ENCODE peak calls at places on chromosomes 4 and X, in ten cellular contexts. One of them, this sample, is unnamed.

GRCh38 chr4:175511861-175512260 is 300.2 kb downstream of the GPM6A start:
- DNase-seq in central memory CD8-positive, alpha-beta T cell: no peak
- DNase-seq in cardiac fibroblast: no peak
- DNase-seq in brain microvascular endothelial cell: no peak
- DNase-seq in small intestine: no peak
- DNase-seq in nephron progenitor cell: no peak
- DNase-seq in stimulated activated CD4-positive, alpha-beta T cell treated with anti-CD3 and anti-CD28 coated beads, Interleukin-12 subunit alpha, Interleukin-12 subunit beta, amount 100 ng/mL, for 4 hours: no peak
- DNase-seq in GM23248: peak
- DNase-seq in AG10803: peak
- DNase-seq in ureter: no peak
- DNase-seq in this sample: no peak

GRCh38 chrX:107704181-107704580 is 71.4 kb downstream of the TSC22D3 start:
- DNase-seq in brain microvascular endothelial cell: no peak
- DNase-seq in AG10803: no peak
- DNase-seq in stimulated activated CD4-positive, alpha-beta T cell treated with anti-CD3 and anti-CD28 coated beads, Interleukin-12 subunit alpha, Interleukin-12 subunit beta, amount 100 ng/mL, for 4 hours: no peak
- DNase-seq in ureter: no peak
- DNase-seq in nephron progenitor cell: no peak
- DNase-seq in GM23248: no peak
- DNase-seq in small intestine: peak
- DNase-seq in cardiac fibroblast: no peak
- DNase-seq in central memory CD8-positive, alpha-beta T cell: no peak
- DNase-seq in this sample: no peak

GRCh38 chr4:40309250-40309774 is 25.8 kb upstream of the CHRNA9 start:
- DNase-seq in AG10803: peak
- DNase-seq in GM23248: peak
- DNase-seq in central memory CD8-positive, alpha-beta T cell: peak
- DNase-seq in ureter: peak
- DNase-seq in nephron progenitor cell: peak
- DNase-seq in cardiac fibroblast: peak
- DNase-seq in brain microvascular endothelial cell: peak
- DNase-seq in stimulated activated CD4-positive, alpha-beta T cell treated with anti-CD3 and anti-CD28 coated beads, Interleukin-12 subunit alpha, Interleukin-12 subunit beta, amount 100 ng/mL, for 4 hours: peak
- DNase-seq in small intestine: peak
- DNase-seq in this sample: peak

GRCh38 chrX:46666831-46667230 is 92.1 kb downstream of the SLC9A7 start:
- DNase-seq in small intestine: no peak
- DNase-seq in ureter: no peak
- DNase-seq in GM23248: peak
- DNase-seq in nephron progenitor cell: no peak
- DNase-seq in cardiac fibroblast: no peak
- DNase-seq in stimulated activated CD4-positive, alpha-beta T cell treated with anti-CD3 and anti-CD28 coated beads, Interleukin-12 subunit alpha, Interleukin-12 subunit beta, amount 100 ng/mL, for 4 hours: no peak
- DNase-seq in AG10803: peak
- DNase-seq in central memory CD8-positive, alpha-beta T cell: no peak
- DNase-seq in brain microvascular endothelial cell: no peak
- DNase-seq in this sample: no peak

GRCh38 chrX:57266871-57267270 is 19.6 kb upstream of the FAAH2 start:
- DNase-seq in stimulated activated CD4-positive, alpha-beta T cell treated with anti-CD3 and anti-CD28 coated beads, Interleukin-12 subunit alpha, Interleukin-12 subunit beta, amount 100 ng/mL, for 4 hours: no peak
- DNase-seq in GM23248: no peak
- DNase-seq in central memory CD8-positive, alpha-beta T cell: no peak
- DNase-seq in AG10803: no peak
- DNase-seq in small intestine: no peak
- DNase-seq in nephron progenitor cell: no peak
- DNase-seq in brain microvascular endothelial cell: no peak
- DNase-seq in cardiac fibroblast: no peak
- DNase-seq in ureter: no peak
- DNase-seq in this sample: no peak

GRCh38 chr4:56129431-56129861 is 180.7 kb downstream of the CEP135 start:
- DNase-seq in central memory CD8-positive, alpha-beta T cell: no peak
- DNase-seq in ureter: no peak
- DNase-seq in AG10803: no peak
- DNase-seq in small intestine: peak
- DNase-seq in stimulated activated CD4-positive, alpha-beta T cell treated with anti-CD3 and anti-CD28 coated beads, Interleukin-12 subunit alpha, Interleukin-12 subunit beta, amount 100 ng/mL, for 4 hours: peak
- DNase-seq in nephron progenitor cell: no peak
- DNase-seq in GM23248: no peak
- DNase-seq in cardiac fibroblast: peak
- DNase-seq in brain microvascular endothelial cell: no peak
- DNase-seq in this sample: no peak

GRCh38 chrX:126557151-126557550 is 4.5 kb upstream of the DCAF12L1 start:
- DNase-seq in small intestine: no peak
- DNase-seq in ureter: no peak
- DNase-seq in brain microvascular endothelial cell: no peak
- DNase-seq in AG10803: no peak
- DNase-seq in nephron progenitor cell: no peak
- DNase-seq in stimulated activated CD4-positive, alpha-beta T cell treated with anti-CD3 and anti-CD28 coated beads, Interleukin-12 subunit alpha, Interleukin-12 subunit beta, amount 100 ng/mL, for 4 hours: no peak
- DNase-seq in GM23248: no peak
- DNase-seq in central memory CD8-positive, alpha-beta T cell: no peak
- DNase-seq in cardiac fibroblast: no peak
- DNase-seq in this sample: no peak

GRCh38 chr4:5824635-5825034 is 68.3 kb downstream of the CRMP1 start:
- DNase-seq in small intestine: peak
- DNase-seq in central memory CD8-positive, alpha-beta T cell: no peak
- DNase-seq in GM23248: peak
- DNase-seq in cardiac fibroblast: peak
- DNase-seq in nephron progenitor cell: no peak
- DNase-seq in ureter: no peak
- DNase-seq in AG10803: peak
- DNase-seq in stimulated activated CD4-positive, alpha-beta T cell treated with anti-CD3 and anti-CD28 coated beads, Interleukin-12 subunit alpha, Interleukin-12 subunit beta, amount 100 ng/mL, for 4 hours: no peak
- DNase-seq in brain microvascular endothelial cell: peak
- DNase-seq in this sample: no peak

GRCh38 chr4:113677333-113677732 is 84.2 kb downstream of the CAMK2D start:
- DNase-seq in GM23248: no peak
- DNase-seq in small intestine: peak
- DNase-seq in central memory CD8-positive, alpha-beta T cell: no peak
- DNase-seq in cardiac fibroblast: no peak
- DNase-seq in AG10803: no peak
- DNase-seq in stimulated activated CD4-positive, alpha-beta T cell treated with anti-CD3 and anti-CD28 coated beads, Interleukin-12 subunit alpha, Interleukin-12 subunit beta, amount 100 ng/mL, for 4 hours: no peak
- DNase-seq in ureter: no peak
- DNase-seq in nephron progenitor cell: no peak
- DNase-seq in brain microvascular endothelial cell: no peak
- DNase-seq in this sample: peak

GRCh38 chrX:11770320-11770719 is 12.3 kb downstream of the MSL3 start:
- DNase-seq in central memory CD8-positive, alpha-beta T cell: no peak
- DNase-seq in ureter: no peak
- DNase-seq in AG10803: peak
- DNase-seq in nephron progenitor cell: peak
- DNase-seq in cardiac fibroblast: peak
- DNase-seq in brain microvascular endothelial cell: peak
- DNase-seq in small intestine: peak
- DNase-seq in GM23248: peak
- DNase-seq in stimulated activated CD4-positive, alpha-beta T cell treated with anti-CD3 and anti-CD28 coated beads, Interleukin-12 subunit alpha, Interleukin-12 subunit beta, amount 100 ng/mL, for 4 hours: no peak
- DNase-seq in this sample: peak

GRCh38 chr4:67765928-67766327 is 11.7 kb upstream of the GNRHR start:
- DNase-seq in cardiac fibroblast: no peak
- DNase-seq in small intestine: no peak
- DNase-seq in nephron progenitor cell: no peak
- DNase-seq in brain microvascular endothelial cell: no peak
- DNase-seq in GM23248: peak
- DNase-seq in central memory CD8-positive, alpha-beta T cell: no peak
- DNase-seq in AG10803: no peak
- DNase-seq in stimulated activated CD4-positive, alpha-beta T cell treated with anti-CD3 and anti-CD28 coated beads, Interleukin-12 subunit alpha, Interleukin-12 subunit beta, amount 100 ng/mL, for 4 hours: no peak
- DNase-seq in ureter: no peak
- DNase-seq in this sample: no peak

GRCh38 chrX:65674351-65674893 is 7.0 kb downstream of the MSN start:
- DNase-seq in small intestine: no peak
- DNase-seq in stimulated activated CD4-positive, alpha-beta T cell treated with anti-CD3 and anti-CD28 coated beads, Interleukin-12 subunit alpha, Interleukin-12 subunit beta, amount 100 ng/mL, for 4 hours: no peak
- DNase-seq in AG10803: no peak
- DNase-seq in brain microvascular endothelial cell: no peak
- DNase-seq in nephron progenitor cell: no peak
- DNase-seq in ureter: no peak
- DNase-seq in central memory CD8-positive, alpha-beta T cell: no peak
- DNase-seq in GM23248: peak
- DNase-seq in cardiac fibroblast: no peak
- DNase-seq in this sample: peak

GRCh38 chrX:69107747-69108410 is 57.4 kb downstream of the PJA1 start:
- DNase-seq in cardiac fibroblast: peak
- DNase-seq in GM23248: no peak
- DNase-seq in ureter: no peak
- DNase-seq in stimulated activated CD4-positive, alpha-beta T cell treated with anti-CD3 and anti-CD28 coated beads, Interleukin-12 subunit alpha, Interleukin-12 subunit beta, amount 100 ng/mL, for 4 hours: no peak
- DNase-seq in nephron progenitor cell: no peak
- DNase-seq in brain microvascular endothelial cell: no peak
- DNase-seq in small intestine: no peak
- DNase-seq in central memory CD8-positive, alpha-beta T cell: no peak
- DNase-seq in AG10803: no peak
- DNase-seq in this sample: no peak

GRCh38 chr4:82823062-82823461 is 24.5 kb upstream of the SCD5 start:
- DNase-seq in small intestine: no peak
- DNase-seq in nephron progenitor cell: no peak
- DNase-seq in ureter: no peak
- DNase-seq in cardiac fibroblast: no peak
- DNase-seq in stimulated activated CD4-positive, alpha-beta T cell treated with anti-CD3 and anti-CD28 coated beads, Interleukin-12 subunit alpha, Interleukin-12 subunit beta, amount 100 ng/mL, for 4 hours: no peak
- DNase-seq in central memory CD8-positive, alpha-beta T cell: no peak
- DNase-seq in AG10803: peak
- DNase-seq in GM23248: peak
- DNase-seq in brain microvascular endothelial cell: peak
- DNase-seq in this sample: no peak

GRCh38 chrX:130109429-130110378 is 593 bp downstream of the ELF4 start:
- DNase-seq in cardiac fibroblast: peak
- DNase-seq in ureter: no peak
- DNase-seq in small intestine: no peak
- DNase-seq in central memory CD8-positive, alpha-beta T cell: no peak
- DNase-seq in GM23248: peak
- DNase-seq in stimulated activated CD4-positive, alpha-beta T cell treated with anti-CD3 and anti-CD28 coated beads, Interleukin-12 subunit alpha, Interleukin-12 subunit beta, amount 100 ng/mL, for 4 hours: no peak
- DNase-seq in brain microvascular endothelial cell: no peak
- DNase-seq in nephron progenitor cell: peak
- DNase-seq in AG10803: peak
- DNase-seq in this sample: no peak

GRCh38 chr4:140875751-140876389 is 119.7 kb upstream of the TBC1D9 start:
- DNase-seq in GM23248: no peak
- DNase-seq in stimulated activated CD4-positive, alpha-beta T cell treated with anti-CD3 and anti-CD28 coated beads, Interleukin-12 subunit alpha, Interleukin-12 subunit beta, amount 100 ng/mL, for 4 hours: no peak
- DNase-seq in ureter: no peak
- DNase-seq in brain microvascular endothelial cell: no peak
- DNase-seq in AG10803: peak
- DNase-seq in nephron progenitor cell: no peak
- DNase-seq in central memory CD8-positive, alpha-beta T cell: no peak
- DNase-seq in cardiac fibroblast: no peak
- DNase-seq in small intestine: no peak
- DNase-seq in this sample: no peak

GRCh38 chr4:8381814-8382581 is 58.5 kb downstream of the ACOX3 start:
- DNase-seq in cardiac fibroblast: no peak
- DNase-seq in small intestine: no peak
- DNase-seq in stimulated activated CD4-positive, alpha-beta T cell treated with anti-CD3 and anti-CD28 coated beads, Interleukin-12 subunit alpha, Interleukin-12 subunit beta, amount 100 ng/mL, for 4 hours: no peak
- DNase-seq in nephron progenitor cell: no peak
- DNase-seq in GM23248: no peak
- DNase-seq in brain microvascular endothelial cell: no peak
- DNase-seq in central memory CD8-positive, alpha-beta T cell: no peak
- DNase-seq in AG10803: no peak
- DNase-seq in ureter: no peak
- DNase-seq in this sample: no peak

GRCh38 chr4:84690481-84690880 is 107.6 kb downstream of the CDS1 start:
- DNase-seq in small intestine: no peak
- DNase-seq in GM23248: peak
- DNase-seq in cardiac fibroblast: no peak
- DNase-seq in AG10803: no peak
- DNase-seq in central memory CD8-positive, alpha-beta T cell: no peak
- DNase-seq in stimulated activated CD4-positive, alpha-beta T cell treated with anti-CD3 and anti-CD28 coated beads, Interleukin-12 subunit alpha, Interleukin-12 subunit beta, amount 100 ng/mL, for 4 hours: no peak
- DNase-seq in nephron progenitor cell: no peak
- DNase-seq in brain microvascular endothelial cell: no peak
- DNase-seq in ureter: no peak
- DNase-seq in this sample: no peak

GRCh38 chrX:7132335-7133035 is 15.0 kb upstream of the STS start:
- DNase-seq in brain microvascular endothelial cell: peak
- DNase-seq in ureter: peak
- DNase-seq in cardiac fibroblast: peak
- DNase-seq in AG10803: peak
- DNase-seq in nephron progenitor cell: peak
- DNase-seq in central memory CD8-positive, alpha-beta T cell: no peak
- DNase-seq in GM23248: peak
- DNase-seq in small intestine: peak
- DNase-seq in stimulated activated CD4-positive, alpha-beta T cell treated with anti-CD3 and anti-CD28 coated beads, Interleukin-12 subunit alpha, Interleukin-12 subunit beta, amount 100 ng/mL, for 4 hours: peak
- DNase-seq in this sample: peak

GRCh38 chrX:40083979-40084359 is 13.8 kb downstream of the BCOR start:
- DNase-seq in brain microvascular endothelial cell: no peak
- DNase-seq in cardiac fibroblast: no peak
- DNase-seq in ureter: no peak
- DNase-seq in nephron progenitor cell: no peak
- DNase-seq in stimulated activated CD4-positive, alpha-beta T cell treated with anti-CD3 and anti-CD28 coated beads, Interleukin-12 subunit alpha, Interleukin-12 subunit beta, amount 100 ng/mL, for 4 hours: no peak
- DNase-seq in small intestine: no peak
- DNase-seq in GM23248: no peak
- DNase-seq in central memory CD8-positive, alpha-beta T cell: no peak
- DNase-seq in AG10803: no peak
- DNase-seq in this sample: no peak

GRCh38 chr4:182261651-182262223 is 18.5 kb downstream of the TENM3 start:
- DNase-seq in GM23248: no peak
- DNase-seq in stimulated activated CD4-positive, alpha-beta T cell treated with anti-CD3 and anti-CD28 coated beads, Interleukin-12 subunit alpha, Interleukin-12 subunit beta, amount 100 ng/mL, for 4 hours: no peak
- DNase-seq in ureter: no peak
- DNase-seq in nephron progenitor cell: no peak
- DNase-seq in cardiac fibroblast: no peak
- DNase-seq in AG10803: no peak
- DNase-seq in small intestine: no peak
- DNase-seq in central memory CD8-positive, alpha-beta T cell: no peak
- DNase-seq in brain microvascular endothelial cell: no peak
- DNase-seq in this sample: no peak

GRCh38 chr4:125620066-125620850 is 305.5 kb downstream of the FAT4 start:
- DNase-seq in AG10803: peak
- DNase-seq in brain microvascular endothelial cell: no peak
- DNase-seq in central memory CD8-positive, alpha-beta T cell: no peak
- DNase-seq in nephron progenitor cell: no peak
- DNase-seq in ureter: no peak
- DNase-seq in stimulated activated CD4-positive, alpha-beta T cell treated with anti-CD3 and anti-CD28 coated beads, Interleukin-12 subunit alpha, Interleukin-12 subunit beta, amount 100 ng/mL, for 4 hours: no peak
- DNase-seq in GM23248: peak
- DNase-seq in cardiac fibroblast: peak
- DNase-seq in small intestine: no peak
- DNase-seq in this sample: no peak

This sample was measured in CD8-positive, alpha-beta memory T cell.